ENCODE peak calls at places on chromosomes 4 and X, in nine cellular contexts. W is bronchial epithelial cell; S is endodermal cell; P is NCI-H510A treated with DMSO at 0.1 percent for 48 hours; T is fibroblast of lung; X is mesothelial cell of epicardium; Y is CD14-positive monocyte; Q is mesenchymal stem cell; N is activated CD4-positive, alpha-beta T cell treated with anti-CD3 and anti-CD28 coated beads, Interleukin-2, amount 10 ng/mL, durations not matched to agents 7 days and 5 days. A is an unnamed sample.
A peak's percentile ranks its signal among the peaks of the same experiment; 100 is the strongest.

GRCh38 chr4:99180367-99181169 is 36.5 kb upstream of the ADH4 start:
- DNase-seq in W (peak; percentile 88), S (no peak), P (no peak), T (peak; percentile 55), X (no peak), Y (no peak), Q (peak; percentile 50), N (no peak), A (peak; percentile 74)

GRCh38 chrX:20433376-20433775 is 166.7 kb upstream of the RPS6KA3 start:
- DNase-seq in W (no peak), S (no peak), P (no peak), T (peak; percentile 44), X (no peak), Y (no peak), Q (peak; percentile 23), N (no peak), A (no peak)

GRCh38 chrX:4547218-4547836 is 833.9 kb upstream of the PRKX start:
- DNase-seq in W (peak; percentile 16), S (peak; percentile 86), P (peak; percentile 12), T (peak; percentile 23), X (no peak), Y (no peak), Q (peak; percentile 32), N (peak; percentile 29), A (no peak)

GRCh38 chrX:41559662-41560061 is 112.5 kb downstream of the NYX start:
- DNase-seq in W (no peak), S (no peak), P (no peak), T (peak; percentile 91), X (no peak), Y (no peak), Q (peak; percentile 73), N (no peak), A (no peak)

GRCh38 chrX:154420402-154420756 is 8.1 kb upstream of the ATP6AP1 start:
- DNase-seq in W (no peak), S (no peak), P (no peak), T (no peak), X (no peak), Y (no peak), Q (no peak), N (no peak), A (no peak)

GRCh38 chr4:683982-684571 is 4.9 kb downstream of the SLC49A3 start:
- DNase-seq in W (peak; percentile 29), S (peak; percentile 93), P (no peak), T (peak; percentile 59), X (peak; percentile 36), Y (peak; percentile 58), Q (peak; percentile 62), N (peak; percentile 39), A (peak; percentile 44)

GRCh38 chr4:40283413-40283812 is 51.7 kb upstream of the CHRNA9 start:
- DNase-seq in W (peak; percentile 22), S (no peak), P (no peak), T (no peak), X (no peak), Y (no peak), Q (no peak), N (no peak), A (peak; percentile 42)

GRCh38 chrX:84064164-84064563 is 123.8 kb downstream of the RPS6KA6 start:
- DNase-seq in W (peak; percentile 1), S (no peak), P (peak; percentile 28), T (peak; percentile 2), X (no peak), Y (no peak), Q (peak; percentile 34), N (no peak), A (no peak)

GRCh38 chrX:49884290-49884862 is 5.1 kb downstream of the USP27X start:
- DNase-seq in W (peak; percentile 39), S (peak; percentile 88), P (peak; percentile 5), T (peak; percentile 16), X (no peak), Y (peak; percentile 70), Q (peak; percentile 51), N (peak; percentile 62), A (peak; percentile 24)

GRCh38 chr4:40228497-40229365 is 31.9 kb downstream of the RHOH start:
- DNase-seq in W (no peak), S (peak; percentile 82), P (no peak), T (no peak), X (no peak), Y (no peak), Q (peak; percentile 11), N (no peak), A (no peak)

GRCh38 chr4:133624744-133625143 is 475.6 kb downstream of the PCDH10 start:
- DNase-seq in W (no peak), S (peak; percentile 65), P (peak; percentile 7), T (no peak), X (no peak), Y (no peak), Q (no peak), N (no peak), A (no peak)

A was measured in foreskin keratinocyte.